ENCODE peak calls at places on chromosome X, in four cellular contexts. B is NB4, I is iPS-NIHi11, J is LoVo. V is an unnamed sample.

GRCh38 chrX:17738737-17739535 is 1.6 kb downstream of the SCML1 start:
- DNase-seq in B (no peak), I (no peak), J (no peak), V (no peak)

GRCh38 chrX:146154191-146154590 is 336.6 kb downstream of the SLITRK2 start:
- DNase-seq in B (no peak), I (no peak), J (no peak), V (no peak)

GRCh38 chrX:23228454-23228853 is 106.2 kb upstream of the PTCHD1 start:
- DNase-seq in B (no peak), I (no peak), J (no peak), V (no peak)

GRCh38 chrX:45557390-45557789 is 356.7 kb upstream of the DIPK2B start:
- DNase-seq in B (peak), I (no peak), J (no peak), V (no peak)

GRCh38 chrX:114073926-114074325 is 510.0 kb upstream of the HTR2C start:
- DNase-seq in B (no peak), I (no peak), J (no peak), V (no peak)

GRCh38 chrX:143623657-143624056 is 12.2 kb downstream of the SLITRK4 start:
- DNase-seq in B (no peak), I (no peak), J (no peak), V (no peak)

GRCh38 chrX:78314561-78314960 is 12.8 kb downstream of the CYSLTR1 start:
- DNase-seq in B (peak), I (no peak), J (no peak), V (no peak)

GRCh38 chrX:46588263-46588662 is 14.7 kb downstream of the CHST7 start:
- DNase-seq in B (peak), I (no peak), J (no peak), V (no peak)

GRCh38 chrX:38375888-38376287 is 23.5 kb downstream of the OTC start:
- DNase-seq in B (peak), I (peak), J (no peak), V (peak)

GRCh38 chrX:33741807-33742206 is 390.3 kb downstream of the FAM47A start:
- DNase-seq in B (no peak), I (no peak), J (no peak), V (no peak)

GRCh38 chrX:8235026-8235425 is 64.0 kb upstream of the VCX2 start:
- DNase-seq in B (no peak), I (no peak), J (no peak), V (no peak)

GRCh38 chrX:3351287-3351686 is 4.8 kb upstream of the MXRA5 start:
- DNase-seq in B (no peak), I (no peak), J (no peak), V (no peak)

GRCh38 chrX:29535212-29536162 is 679.9 kb upstream of the MAGEB2 start:
- DNase-seq in B (no peak), I (no peak), J (peak), V (no peak)

GRCh38 chrX:96837808-96838207 is 45.9 kb upstream of the RPA4 start:
- DNase-seq in B (no peak), I (no peak), J (no peak), V (no peak)

GRCh38 chrX:97597954-97598353 is 714.2 kb downstream of the RPA4 start:
- DNase-seq in B (no peak), I (peak), J (no peak), V (no peak)

GRCh38 chrX:50579955-50580354 is 109.3 kb upstream of the DGKK start:
- DNase-seq in B (peak), I (peak), J (peak), V (peak)

GRCh38 chrX:12241026-12241425 is 102.8 kb downstream of the FRMPD4 start:
- DNase-seq in B (no peak), I (no peak), J (no peak), V (no peak)

GRCh38 chrX:148495156-148495555 is 5.3 kb upstream of the AFF2 start:
- DNase-seq in B (peak), I (no peak), J (no peak), V (no peak)

V was measured in Karpas-422.